ENCODE peak calls at places on chromosomes 2 and 18, in seven cellular contexts. V is PC-3, D is AG04450, K is HFFc6, T is GM23338, I is tibial artery, N is HL-60. F is an unnamed sample.

GRCh38 chr2:231900486-231900942 is 25.7 kb downstream of the NPPC start:
- DNase-seq in V (peak), D (peak), K (peak), T (peak), I (peak), N (peak), F (peak)

GRCh38 chr2:100853909-100854810 is 34.2 kb downstream of the NPAS2 start:
- DNase-seq in V (peak), D (no peak), K (no peak), T (no peak), I (no peak), N (peak), F (no peak)

GRCh38 chr18:76306685-76307292 is 188.3 kb downstream of the ZNF516 start:
- DNase-seq in V (no peak), D (no peak), K (no peak), T (peak), I (no peak), N (no peak), F (no peak)

GRCh38 chr2:73324126-73324525 is 30.8 kb upstream of the EGR4 start:
- DNase-seq in V (no peak), D (no peak), K (no peak), T (no peak), I (no peak), N (no peak), F (no peak)

GRCh38 chr2:160266078-160266551 is 66.0 kb upstream of the ITGB6 start:
- DNase-seq in V (no peak), D (no peak), K (no peak), T (no peak), I (no peak), N (no peak), F (no peak)

GRCh38 chr2:26533661-26534060 is 55.7 kb upstream of the OTOF start:
- DNase-seq in V (no peak), D (no peak), K (no peak), T (no peak), I (no peak), N (no peak), F (no peak)

GRCh38 chr2:80153151-80153550 is 151.4 kb downstream of the LRRTM1 start:
- DNase-seq in V (no peak), D (no peak), K (no peak), T (no peak), I (no peak), N (no peak), F (no peak)

GRCh38 chr2:101803128-101803527 is 105.6 kb downstream of the MAP4K4 start:
- DNase-seq in V (peak), D (no peak), K (peak), T (no peak), I (no peak), N (no peak), F (peak)

GRCh38 chr2:229857634-229858033 is 64.2 kb downstream of the TRIP12 start:
- DNase-seq in V (no peak), D (peak), K (peak), T (no peak), I (no peak), N (no peak), F (no peak)

GRCh38 chr2:118834901-118835738 is 12.3 kb downstream of the EN1 start:
- DNase-seq in V (no peak), D (no peak), K (no peak), T (peak), I (no peak), N (no peak), F (no peak)

GRCh38 chr18:31424383-31424988 is 23.1 kb upstream of the DSG3 start:
- DNase-seq in V (peak), D (no peak), K (no peak), T (peak), I (no peak), N (no peak), F (peak)

GRCh38 chr2:150486539-150487484 is 655 bp downstream of the RND3 start:
- DNase-seq in V (peak), D (no peak), K (peak), T (peak), I (peak), N (no peak), F (no peak)

GRCh38 chr2:38529208-38529607 is 73.5 kb downstream of the HNRNPLL start:
- DNase-seq in V (no peak), D (no peak), K (no peak), T (no peak), I (no peak), N (no peak), F (no peak)

GRCh38 chr2:210442869-210443268 is 33.7 kb downstream of the LANCL1 start:
- DNase-seq in V (no peak), D (no peak), K (no peak), T (peak), I (no peak), N (no peak), F (no peak)

GRCh38 chr2:23456881-23457760 is 72.1 kb downstream of the KLHL29 start:
- DNase-seq in V (peak), D (peak), K (peak), T (no peak), I (no peak), N (no peak), F (no peak)

GRCh38 chr2:191020742-191021381 is 6.9 kb upstream of the STAT1 start:
- DNase-seq in V (peak), D (peak), K (peak), T (no peak), I (peak), N (peak), F (no peak)

GRCh38 chr2:1082456-1083205 is 132.0 kb downstream of the SNTG2 start:
- DNase-seq in V (no peak), D (no peak), K (no peak), T (peak), I (no peak), N (no peak), F (no peak)

GRCh38 chr18:63366991-63367240 is at the start of gene KDSR:
- DNase-seq in V (no peak), D (no peak), K (no peak), T (no peak), I (no peak), N (no peak), F (no peak)

GRCh38 chr2:105410554-105410953 is 11.7 kb upstream of the FHL2 start:
- DNase-seq in V (peak), D (no peak), K (no peak), T (no peak), I (no peak), N (no peak), F (no peak)

GRCh38 chr2:217206326-217206725 is 346.5 kb upstream of the TNP1 start:
- DNase-seq in V (peak), D (no peak), K (no peak), T (no peak), I (no peak), N (no peak), F (no peak)

GRCh38 chr18:79199691-79200374 is 130.6 kb downstream of the ATP9B start:
- DNase-seq in V (no peak), D (no peak), K (peak), T (no peak), I (no peak), N (no peak), F (no peak)

GRCh38 chr18:54218299-54218698 is 6.2 kb downstream of the MBD2 start:
- DNase-seq in V (no peak), D (no peak), K (no peak), T (no peak), I (no peak), N (no peak), F (no peak)

GRCh38 chr2:29627366-29627765 is 294.0 kb downstream of the ALK start:
- DNase-seq in V (peak), D (peak), K (peak), T (peak), I (no peak), N (no peak), F (no peak)

GRCh38 chr18:46283895-46284295 is 179.7 kb downstream of the HAUS1 start:
- DNase-seq in V (no peak), D (no peak), K (no peak), T (peak), I (no peak), N (no peak), F (no peak)

GRCh38 chr2:46194856-46195255 is 102.4 kb upstream of the EPAS1 start:
- DNase-seq in V (no peak), D (no peak), K (no peak), T (no peak), I (no peak), N (no peak), F (no peak)

GRCh38 chr18:55097406-55098170 is 138.3 kb upstream of the CCDC68 start:
- DNase-seq in V (no peak), D (no peak), K (peak), T (no peak), I (no peak), N (no peak), F (peak)

GRCh38 chr2:56326346-56326741 is 142.6 kb downstream of the CCDC85A start:
- DNase-seq in V (no peak), D (no peak), K (no peak), T (no peak), I (no peak), N (no peak), F (no peak)

GRCh38 chr2:159175182-159175581 is 111.3 kb downstream of the WDSUB1 start:
- DNase-seq in V (no peak), D (no peak), K (no peak), T (no peak), I (no peak), N (no peak), F (no peak)
- TF ChIP-seq CTCF in V (no peak), D (no peak), K (no peak), T (peak), I (no peak), N (no peak), F (no peak)

GRCh38 chr2:42328148-42328833 is 32.7 kb downstream of the COX7A2L start:
- DNase-seq in V (peak), D (no peak), K (peak), T (peak), I (no peak), N (no peak), F (no peak)
- TF ChIP-seq CTCF in V (peak), D (peak), K (peak), T (peak), I (peak), N (peak), F (peak)

GRCh38 chr2:7658486-7658885 is 741.3 kb downstream of the RNF144A start:
- DNase-seq in V (no peak), D (no peak), K (no peak), T (peak), I (no peak), N (no peak), F (no peak)
- TF ChIP-seq CTCF in V (peak), D (no peak), K (no peak), T (peak), I (no peak), N (no peak), F (no peak)

GRCh38 chr2:119841550-119841949 is 81.8 kb downstream of the PTPN4 start:
- DNase-seq in V (no peak), D (no peak), K (no peak), T (no peak), I (no peak), N (no peak), F (no peak)
- TF ChIP-seq CTCF in V (no peak), D (no peak), K (no peak), T (no peak), I (no peak), N (no peak), F (no peak)

GRCh38 chr2:33126552-33126951 is 179.8 kb downstream of the LTBP1 start:
- DNase-seq in V (no peak), D (no peak), K (no peak), T (peak), I (no peak), N (no peak), F (no peak)
- TF ChIP-seq CTCF in V (peak), D (peak), K (peak), T (peak), I (no peak), N (no peak), F (no peak)

GRCh38 chr18:6732952-6733351 is 3.4 kb downstream of the ARHGAP28 start:
- DNase-seq in V (peak), D (no peak), K (no peak), T (peak), I (no peak), N (no peak), F (no peak)
- TF ChIP-seq CTCF in V (peak), D (no peak), K (no peak), T (peak), I (no peak), N (no peak), F (peak)

GRCh38 chr2:241612156-241613017 is 24.6 kb downstream of the THAP4 start:
- DNase-seq in V (no peak), D (no peak), K (no peak), T (no peak), I (no peak), N (no peak), F (no peak)

GRCh38 chr2:241611062-241611461 is 25.9 kb downstream of the THAP4 start:
- DNase-seq in V (no peak), D (no peak), K (no peak), T (no peak), I (no peak), N (no peak), F (no peak)

GRCh38 chr2:241608881-241609280 is 28.1 kb downstream of the THAP4 start:
- DNase-seq in V (no peak), D (no peak), K (no peak), T (no peak), I (no peak), N (no peak), F (no peak)

GRCh38 chr2:241607162-241607885 is 29.6 kb downstream of the THAP4 start:
- DNase-seq in V (no peak), D (no peak), K (no peak), T (no peak), I (no peak), N (no peak), F (no peak)

DNA sequence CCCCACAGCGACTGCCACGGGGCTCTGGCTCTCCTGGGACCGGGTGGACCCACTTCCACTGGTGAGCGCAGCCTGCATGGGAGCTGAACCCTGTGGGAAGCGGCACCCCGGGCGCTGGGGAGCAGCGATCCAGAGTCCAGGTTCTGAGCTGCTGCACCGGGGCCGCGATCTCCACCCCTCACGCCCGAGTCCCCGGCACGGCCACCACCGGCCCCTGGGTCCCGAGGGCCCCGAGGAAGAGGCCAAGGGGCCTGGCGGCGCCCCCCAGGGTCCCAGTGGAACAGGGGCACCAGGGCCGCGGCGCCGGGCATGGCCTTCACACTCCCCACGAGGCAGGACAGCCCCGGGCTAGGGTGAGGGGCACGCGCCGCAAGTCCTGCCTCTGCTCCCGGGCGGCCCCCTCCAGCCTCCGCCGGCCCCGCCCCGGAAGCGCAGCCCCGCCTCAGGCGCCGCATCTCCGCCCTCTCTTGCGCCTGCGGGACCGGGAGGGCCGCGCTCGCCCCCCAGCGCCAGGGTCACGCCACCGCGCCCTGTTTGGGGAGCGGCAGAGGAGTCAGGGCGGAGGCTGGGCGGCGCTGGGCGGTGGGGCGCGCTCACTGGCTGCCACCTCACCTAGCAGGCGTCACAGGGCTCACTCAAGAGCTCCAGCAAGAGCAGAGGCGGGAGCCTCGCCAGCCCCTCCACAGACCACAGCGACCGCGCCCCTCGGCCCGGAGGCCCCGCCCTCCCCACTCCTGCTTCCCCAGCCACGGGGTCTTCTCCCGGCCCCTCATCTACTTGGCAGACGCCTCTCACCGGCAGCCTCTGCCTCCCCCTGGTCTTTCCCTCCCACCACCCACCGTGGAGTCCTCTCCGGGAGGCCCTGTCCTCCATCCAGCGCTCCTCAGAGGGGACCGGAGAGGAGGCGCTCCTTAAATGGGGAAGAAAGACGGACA is 26.8 kb downstream of the THAP4 start:
- DNase-seq in V (no peak), D (peak), K (peak), T (peak), I (peak), N (peak), F (peak)
- TF ChIP-seq CTCF in V (no peak), D (peak), K (peak), T (peak), I (peak), N (no peak), F (peak)

DNA sequence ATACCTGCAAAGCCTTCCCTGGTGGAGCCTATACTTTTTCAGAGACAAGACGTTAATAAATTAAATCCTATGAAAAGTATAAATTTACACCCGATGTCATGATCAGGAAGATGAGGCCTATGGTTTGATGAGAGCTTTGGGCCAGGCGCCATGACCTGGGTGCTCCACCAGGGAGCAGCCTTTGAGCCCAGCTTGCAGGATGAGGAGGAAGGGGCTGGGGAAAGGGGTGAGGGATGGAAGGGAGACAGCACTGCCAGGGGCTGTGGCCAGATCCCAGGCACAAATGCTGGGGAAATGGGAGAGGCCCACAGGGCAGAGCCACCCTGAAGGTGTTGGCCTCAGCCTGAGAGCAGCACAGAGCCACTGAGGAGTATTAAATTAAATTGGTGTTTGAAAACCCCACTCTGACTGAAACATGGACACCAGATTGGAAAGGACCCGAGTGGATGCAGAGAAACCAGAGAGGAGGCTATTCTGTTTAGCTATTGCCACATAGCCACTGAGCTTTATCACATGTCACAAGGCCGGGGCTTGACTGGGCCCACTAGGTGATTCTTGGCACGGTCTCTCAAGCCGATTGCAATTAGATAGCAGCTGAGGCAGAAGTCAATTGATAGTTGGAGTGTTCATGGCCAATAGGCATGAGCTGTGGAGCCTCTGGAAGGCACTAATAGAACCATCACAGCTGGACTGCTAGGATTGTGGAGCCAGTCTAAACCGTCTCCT is 9.6 kb upstream of the FAHD2A start:
- DNase-seq in V (no peak), D (no peak), K (no peak), T (peak), I (no peak), N (no peak), F (no peak)
- TF ChIP-seq CTCF in V (peak), D (no peak), K (peak), T (peak), I (no peak), N (no peak), F (peak)

GRCh38 chr18:12246849-12247808 is 7.0 kb upstream of the CIDEA start:
- DNase-seq in V (no peak), D (no peak), K (no peak), T (peak), I (no peak), N (no peak), F (no peak)
- TF ChIP-seq CTCF in V (peak), D (peak), K (peak), T (peak), I (no peak), N (no peak), F (peak)